ENCODE peak calls at places on chromosomes 6 and 20, in eight cellular contexts. H is uterus, T is breast epithelium, S is stomach, J is thyroid gland, U is IMR-90, E is esophagus squamous epithelium, I is body of pancreas. V is an unnamed sample. For H3K36me3, the result is how much of the 10 kb centered on the place peaks cover.

GRCh38 chr6:33161354-33162320 is 30.6 kb downstream of the COL11A2 start:
- DNase-seq in U (peak), H (peak), T (peak), J (peak), E (no peak), I (peak), S (peak), V (peak)

GRCh38 chr6:30323806-30324205 is 2.9 kb upstream of the TRIM39 start:
- DNase-seq in J (no peak), H (no peak), E (no peak), I (no peak), T (no peak), S (no peak), U (no peak), V (no peak)

GRCh38 chr20:19720991-19721390 is 37.1 kb upstream of the RIN2 start:
- DNase-seq in U (no peak), T (no peak), H (no peak), I (no peak), S (no peak), E (no peak), J (no peak), V (no peak)

GRCh38 chr6:15063253-15063853 is 182.5 kb upstream of the JARID2 start:
- DNase-seq in U (peak), E (no peak), I (no peak), T (no peak), S (no peak), H (no peak), J (no peak), V (peak)

GRCh38 chr6:52498538-52499017 is 78.3 kb downstream of the TRAM2 start:
- DNase-seq in E (no peak), T (no peak), U (no peak), H (no peak), I (no peak), J (no peak), S (no peak), V (no peak)

GRCh38 chr6:16184129-16184528 is 54.3 kb upstream of the GMPR start:
- DNase-seq in H (no peak), E (no peak), U (peak), T (no peak), J (peak), S (peak), I (peak), V (peak)

GRCh38 chr6:44416103-44416502 is 28.6 kb downstream of the CDC5L start:
- DNase-seq in J (no peak), E (no peak), U (peak), H (no peak), T (no peak), I (no peak), S (peak), V (no peak)

GRCh38 chr20:56952258-56952929 is 314.0 kb downstream of the BMP7 start:
- DNase-seq in T (no peak), S (no peak), H (no peak), J (no peak), I (no peak), U (no peak), E (no peak), V (no peak)

GRCh38 chr20:13338999-13339411 is 117.9 kb downstream of the ISM1 start:
- DNase-seq in U (no peak), I (no peak), T (no peak), E (no peak), J (no peak), S (no peak), H (no peak), V (no peak)

GRCh38 chr6:8852332-8852731 is 417.0 kb upstream of the SLC35B3 start:
- DNase-seq in S (no peak), E (no peak), J (no peak), U (no peak), I (no peak), T (no peak), H (no peak), V (no peak)

GRCh38 chr20:13996265-13996664 is 949 bp downstream of the MACROD2 start:
- DNase-seq in H (no peak), I (no peak), E (no peak), U (no peak), T (no peak), J (no peak), S (no peak), V (no peak)

GRCh38 chr20:43365691-43366090 is 92.0 kb upstream of the SRSF6 start:
- DNase-seq in J (no peak), H (no peak), T (no peak), S (no peak), U (no peak), I (no peak), E (no peak), V (no peak)

GRCh38 chr6:105179244-105180065 is at the start of gene POPDC3:
- DNase-seq in I (no peak), H (no peak), U (peak), J (peak), T (no peak), E (no peak), S (peak), V (peak)
- TF ChIP-seq POLR2A in I (no peak), H (no peak), U (peak), J (no peak), T (no peak), E (no peak), S (no peak), V (peak)

GRCh38 chr6:83709748-83710050 is 798 bp upstream of the SNAP91 start:
- DNase-seq in S (no peak), T (no peak), J (no peak), I (no peak), H (no peak), E (no peak), U (no peak), V (no peak)
- H3K4me3 ChIP-seq in S (no peak), T (peak), J (no peak), I (no peak), H (no peak), E (peak), U (no peak), V (peak)

DNA sequence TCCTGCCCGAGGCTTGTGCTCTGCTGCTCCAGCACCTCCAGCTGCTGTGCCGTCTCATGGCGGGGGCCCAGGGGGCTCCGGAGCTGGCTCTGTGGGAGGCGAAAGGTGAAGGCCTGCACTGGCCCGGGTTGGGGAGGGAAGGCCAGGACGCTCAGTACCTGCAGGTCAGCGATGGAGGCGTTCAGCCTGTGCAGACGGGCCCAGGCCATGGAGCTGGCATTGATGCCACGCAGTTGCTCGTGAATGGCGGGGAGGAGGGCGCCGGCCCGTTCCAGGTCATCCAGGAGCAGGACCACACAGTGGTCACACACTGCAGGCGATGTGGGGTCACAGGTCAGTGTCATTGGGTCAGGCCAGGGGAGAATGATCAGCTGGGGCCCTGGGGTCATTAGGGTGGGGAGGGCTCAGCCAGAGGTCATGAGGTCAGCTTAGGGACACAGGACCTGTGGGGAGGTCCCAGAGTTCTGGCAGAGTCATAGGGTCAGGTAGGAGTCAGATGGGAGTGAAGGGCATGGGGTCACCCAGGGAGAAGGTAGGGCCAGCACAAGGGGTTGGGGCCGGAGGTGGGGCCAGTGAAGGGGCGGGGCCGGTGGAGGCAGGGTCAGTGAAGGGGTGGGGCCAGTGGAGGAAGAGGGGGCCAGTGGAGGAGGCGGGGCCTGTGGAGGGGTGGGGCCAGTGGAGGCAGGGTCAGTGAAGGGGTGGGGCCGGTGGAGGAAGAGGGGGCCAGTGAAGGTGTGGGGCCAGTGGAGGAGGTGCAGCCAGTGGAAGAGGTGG is 18.0 kb downstream of the ADRM1 start:
- DNase-seq in J (no peak), U (no peak), H (no peak), S (no peak), T (no peak), I (no peak), E (no peak), V (no peak)
- H3K36me3 ChIP-seq in J (half or more), U (under half), H (under half), S (half or more), T (under half), I (under half), E (under half), V (under half)

GRCh38 chr6:18503588-18504231 is 116.6 kb downstream of the RNF144B start:
- DNase-seq in T (no peak), S (peak), H (peak), U (peak), E (no peak), I (peak), J (peak), V (peak)
- TF ChIP-seq POLR2A in T (no peak), S (no peak), H (no peak), U (peak), E (no peak), I (no peak), J (no peak), V (no peak)

DNA sequence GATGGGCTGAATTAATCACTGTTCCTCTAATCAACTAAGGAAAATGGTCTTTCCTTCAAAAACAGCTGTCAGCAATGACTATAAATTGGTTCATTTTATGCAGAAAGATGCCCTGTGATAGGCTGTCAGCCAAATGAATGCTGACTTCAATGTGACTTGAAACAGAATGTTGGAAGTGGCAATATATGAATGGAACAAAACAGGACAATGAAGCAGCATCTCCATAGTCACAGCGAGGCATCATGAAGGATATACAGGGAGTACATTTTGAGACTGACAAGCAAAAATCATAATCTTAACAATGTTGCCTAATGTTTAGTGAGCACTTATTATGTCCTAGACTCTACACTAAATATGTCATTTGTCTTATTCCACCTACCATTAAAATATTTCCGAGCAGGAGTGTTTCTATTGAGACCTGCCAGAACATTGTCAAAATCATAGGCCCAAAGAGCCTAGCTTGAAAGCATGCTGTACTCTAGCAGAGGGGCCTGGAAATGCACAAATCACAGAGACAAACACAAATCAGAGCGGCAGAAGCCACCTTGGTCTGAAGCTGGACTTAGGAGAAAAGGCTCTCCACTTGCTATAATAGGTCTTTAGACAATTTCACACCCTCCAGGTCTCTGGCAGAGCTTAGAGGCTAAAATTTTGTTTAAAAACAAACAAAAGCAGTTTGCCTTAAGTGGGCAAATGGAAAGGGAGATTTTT is 63.3 kb downstream of the FAM50B start:
- DNase-seq in U (peak), I (no peak), E (no peak), J (no peak), S (no peak), T (no peak), H (peak), V (no peak)
- H3K4me3 ChIP-seq in U (no peak), I (no peak), E (no peak), J (no peak), S (no peak), T (no peak), H (no peak), V (no peak)

GRCh38 chr20:49122920-49123319 is 65.2 kb downstream of the STAU1 start:
- DNase-seq in U (no peak), E (no peak), I (no peak), T (no peak), J (no peak), H (no peak), S (no peak), V (no peak)
- H3K36me3 ChIP-seq in U (under half), E (under half), I (under half), T (under half), J (under half), H (under half), S (half or more), V (under half)

GRCh38 chr20:977021-977420 is 25.1 kb downstream of the RSPO4 start:
- DNase-seq in H (no peak), I (no peak), T (no peak), S (no peak), U (no peak), E (no peak), J (peak), V (no peak)
- TF ChIP-seq POLR2A in H (no peak), I (no peak), T (no peak), S (no peak), U (no peak), E (no peak), J (no peak), V (no peak)

GRCh38 chr6:98118357-98119045 is 715.9 kb upstream of the POU3F2 start:
- DNase-seq in T (no peak), H (no peak), I (no peak), S (no peak), E (no peak), U (no peak), J (no peak), V (no peak)
- H3K4me3 ChIP-seq in T (no peak), H (no peak), I (no peak), S (no peak), E (no peak), U (no peak), J (no peak), V (no peak)

DNA sequence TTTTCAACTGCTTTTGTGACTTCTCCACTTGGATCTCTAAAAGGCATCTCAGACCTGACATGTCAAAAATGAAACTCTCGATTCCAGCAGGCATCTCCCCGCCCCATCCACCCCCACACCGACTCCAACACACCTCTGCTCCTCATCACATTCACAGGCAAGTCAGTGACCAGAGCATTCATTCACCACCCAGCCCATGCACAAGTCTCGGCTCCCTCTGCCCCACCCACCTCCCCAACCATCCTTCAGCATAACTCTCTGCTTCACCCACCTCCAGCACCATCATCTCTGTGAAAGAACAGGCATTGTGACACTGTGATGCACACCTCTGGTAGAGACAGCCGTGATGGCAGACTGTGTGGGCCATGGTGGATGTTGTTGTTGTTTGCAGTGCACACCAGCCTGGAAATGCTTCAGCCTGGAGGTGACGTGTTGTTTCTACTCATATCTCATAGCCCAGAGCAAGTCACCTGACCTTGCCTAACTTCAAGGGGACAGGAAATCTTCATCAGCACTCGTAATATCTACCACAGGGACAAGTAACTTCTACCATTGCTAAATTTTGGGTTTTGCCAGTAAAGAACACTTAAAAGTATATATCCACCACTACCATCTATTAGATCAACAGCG is 56.5 kb downstream of the ANKRD60 start:
- DNase-seq in U (no peak), S (no peak), T (no peak), E (no peak), I (no peak), H (no peak), J (no peak), V (no peak)
- H3K36me3 ChIP-seq in U (under half), S (under half), T (under half), E (under half), I (under half), H (under half), J (under half), V (under half)